ENCODE peak calls at places on chromosomes 13 and 19, in ten cellular contexts. A is lung, U is BJ, I is pancreas, G is heart right ventricle, X is WERI-Rb-1, H is ascending aorta, L is body of pancreas, Y is astrocyte of the spinal cord, N is IMR-90. T is an unnamed sample.

GRCh38 chr13:102236341-102236740 is 165.5 kb downstream of the FGF14 start:
- DNase-seq in A (no peak), U (no peak), I (no peak), G (no peak), X (no peak), H (no peak), L (no peak), Y (no peak), N (no peak), T (no peak)

GRCh38 chr19:50909240-50910070 is 1.7 kb downstream of the KLK4 start:
- DNase-seq in A (no peak), U (no peak), I (peak), G (peak), X (peak), H (no peak), L (peak), Y (no peak), N (no peak), T (no peak)

GRCh38 chr13:91054902-91055301 is 292.6 kb upstream of the MIR17HG start:
- DNase-seq in A (no peak), U (no peak), I (no peak), G (no peak), X (no peak), H (no peak), L (no peak), Y (no peak), N (no peak), T (no peak)

GRCh38 chr19:4415352-4415751 is 12.9 kb downstream of the CHAF1A start:
- DNase-seq in A (no peak), U (no peak), I (no peak), G (no peak), X (peak), H (no peak), L (no peak), Y (no peak), N (no peak), T (no peak)

GRCh38 chr13:114131581-114132418 is 623 bp downstream of the RASA3 start:
- DNase-seq in A (no peak), U (no peak), I (no peak), G (no peak), X (no peak), H (no peak), L (no peak), Y (peak), N (no peak), T (no peak)

GRCh38 chr19:14536926-14537692 is 7.7 kb downstream of the TECR start:
- DNase-seq in A (peak), U (no peak), I (peak), G (peak), X (peak), H (no peak), L (peak), Y (no peak), N (no peak), T (no peak)

GRCh38 chr13:106695139-106695538 is 127.2 kb upstream of the ARGLU1 start:
- DNase-seq in A (no peak), U (no peak), I (no peak), G (no peak), X (no peak), H (no peak), L (no peak), Y (no peak), N (no peak), T (no peak)

GRCh38 chr13:45838171-45838745 is 13.3 kb downstream of the SIAH3 start:
- DNase-seq in A (no peak), U (no peak), I (no peak), G (no peak), X (no peak), H (no peak), L (no peak), Y (no peak), N (no peak), T (no peak)

GRCh38 chr19:16001481-16002312 is 52.9 kb downstream of the OR10H4 start:
- DNase-seq in A (no peak), U (no peak), I (peak), G (no peak), X (no peak), H (no peak), L (peak), Y (peak), N (peak), T (no peak)

GRCh38 chr13:114155923-114156883 is 22.9 kb upstream of the CFAP97D2 start:
- DNase-seq in A (no peak), U (no peak), I (no peak), G (no peak), X (no peak), H (no peak), L (no peak), Y (no peak), N (no peak), T (no peak)

GRCh38 chr13:45352031-45352430 is 11.0 kb upstream of the TPT1 start:
- DNase-seq in A (no peak), U (no peak), I (no peak), G (no peak), X (no peak), H (no peak), L (no peak), Y (no peak), N (no peak), T (no peak)

GRCh38 chr13:85665286-85665685 is 133.9 kb downstream of the SLITRK6 start:
- DNase-seq in A (no peak), U (no peak), I (no peak), G (no peak), X (no peak), H (no peak), L (no peak), Y (peak), N (peak), T (no peak)

GRCh38 chr13:100895656-100896055 is 221.1 kb upstream of the TMTC4 start:
- DNase-seq in A (no peak), U (no peak), I (no peak), G (no peak), X (no peak), H (no peak), L (no peak), Y (no peak), N (no peak), T (no peak)

GRCh38 chr19:43430142-43430710 is 15.5 kb downstream of the TEX101 start:
- DNase-seq in A (no peak), U (no peak), I (no peak), G (no peak), X (peak), H (no peak), L (no peak), Y (no peak), N (no peak), T (no peak)

GRCh38 chr13:50888362-50888761 is 21.2 kb upstream of the RNASEH2B start:
- DNase-seq in A (no peak), U (no peak), I (no peak), G (no peak), X (no peak), H (no peak), L (no peak), Y (no peak), N (no peak), T (no peak)

GRCh38 chr13:52449323-52450011 is 967 bp downstream of the VPS36 start:
- DNase-seq in A (no peak), U (no peak), I (no peak), G (no peak), X (no peak), H (no peak), L (no peak), Y (no peak), N (no peak), T (no peak)

GRCh38 chr19:40466219-40467006 is at the start of gene SPTBN4:
- DNase-seq in A (peak), U (no peak), I (peak), G (peak), X (no peak), H (no peak), L (peak), Y (no peak), N (no peak), T (no peak)

GRCh38 chr19:11530432-11530831 is 1.5 kb upstream of the ECSIT start:
- DNase-seq in A (peak), U (no peak), I (peak), G (peak), X (peak), H (no peak), L (peak), Y (peak), N (peak), T (peak)

GRCh38 chr13:111489301-111489700 is 168.9 kb downstream of the TEX29 start:
- DNase-seq in A (no peak), U (no peak), I (no peak), G (no peak), X (no peak), H (no peak), L (no peak), Y (no peak), N (no peak), T (no peak)

GRCh38 chr13:95644611-95645052 is at the start of gene DZIP1:
- DNase-seq in A (peak), U (no peak), I (peak), G (peak), X (peak), H (no peak), L (peak), Y (peak), N (peak), T (no peak)

GRCh38 chr19:45130888-45131615 is 29.7 kb downstream of the NKPD1 start:
- DNase-seq in A (no peak), U (no peak), I (no peak), G (no peak), X (no peak), H (no peak), L (no peak), Y (peak), N (peak), T (no peak)

GRCh38 chr19:22595422-22595821 is 38.7 kb upstream of the ZNF492 start:
- DNase-seq in A (no peak), U (no peak), I (no peak), G (no peak), X (no peak), H (no peak), L (no peak), Y (no peak), N (no peak), T (no peak)

GRCh38 chr13:57612568-57612967 is 19.0 kb upstream of the PCDH17 start:
- DNase-seq in A (no peak), U (no peak), I (no peak), G (no peak), X (no peak), H (no peak), L (no peak), Y (no peak), N (no peak), T (no peak)

GRCh38 chr19:43639507-43640423 is at the start of gene CADM4:
- DNase-seq in A (no peak), U (no peak), I (peak), G (peak), X (peak), H (no peak), L (peak), Y (no peak), N (no peak), T (no peak)

GRCh38 chr13:46893221-46893620 is 3.6 kb downstream of the HTR2A start:
- DNase-seq in A (no peak), U (no peak), I (no peak), G (no peak), X (no peak), H (no peak), L (no peak), Y (no peak), N (no peak), T (no peak)

GRCh38 chr13:79538757-79539156 is 57.8 kb downstream of the NDFIP2 start:
- DNase-seq in A (no peak), U (no peak), I (no peak), G (no peak), X (no peak), H (no peak), L (no peak), Y (no peak), N (no peak), T (no peak)

GRCh38 chr19:48826606-48827020 is 9.7 kb downstream of the HSD17B14 start:
- DNase-seq in A (peak), U (no peak), I (peak), G (no peak), X (no peak), H (no peak), L (peak), Y (no peak), N (no peak), T (no peak)
- TF ChIP-seq CTCF in A (no peak), U (no peak), I (no peak), G (no peak), X (peak), H (no peak), L (peak), Y (peak), N (no peak), T (peak)

GRCh38 chr19:2040647-2041435 is 10.2 kb downstream of the MKNK2 start:
- DNase-seq in A (no peak), U (no peak), I (no peak), G (no peak), X (peak), H (no peak), L (no peak), Y (no peak), N (no peak), T (no peak)
- H3K4me3 ChIP-seq in A (no peak), U (no peak), I (peak), G (peak), X (peak), H (no peak), L (no peak), Y (no peak), N (no peak), T (no peak)

GRCh38 chr19:1406818-1407661 is at the start of gene DAZAP1:
- DNase-seq in A (peak), U (peak), I (peak), G (peak), X (peak), H (peak), L (peak), Y (peak), N (peak), T (no peak)
- TF ChIP-seq CTCF in A (no peak), U (peak), I (no peak), G (no peak), X (peak), H (no peak), L (peak), Y (peak), N (peak), T (peak)

GRCh38 chr19:29263305-29264080 is 50.5 kb upstream of the UQCRFS1 start:
- DNase-seq in A (no peak), U (no peak), I (no peak), G (no peak), X (peak), H (no peak), L (peak), Y (no peak), N (peak), T (no peak)
- H3K4me3 ChIP-seq in A (no peak), U (no peak), I (no peak), G (no peak), X (no peak), H (no peak), L (no peak), Y (no peak), N (no peak), T (no peak)